ENCODE peak calls at places on chromosomes 16 and 17, in nine cellular contexts. J is ACHN; U is stimulated activated naive CD8-positive, alpha-beta T cell treated with anti-CD3 and anti-CD28 coated beads, Interleukin-15, Interleukin-2, amounts not matched to agents 100 U/mL and 50 U/mL, for 24 hours; R is fibroblast of lung; M is GOT3; F is NCI-H226; E is left cardiac atrium; S is small intestine; V is K562. H is an unnamed sample.

GRCh38 chr16:4692460-4693295 is 684 bp upstream of the NUDT16L1 start:
- DNase-seq in V (no peak), E (no peak), F (no peak), S (peak), J (no peak), U (no peak), R (no peak), M (no peak), H (no peak)

GRCh38 chr16:2614761-2615191 is 67.5 kb upstream of the KCTD5 start:
- DNase-seq in J (no peak), S (no peak), F (no peak), V (no peak), E (no peak), M (no peak), R (no peak), U (no peak), H (no peak)

GRCh38 chr16:67647681-67648080 is 2.7 kb downstream of the CARMIL2 start:
- DNase-seq in U (no peak), R (no peak), F (no peak), E (no peak), M (no peak), V (no peak), J (no peak), S (no peak), H (no peak)

GRCh38 chr17:17021194-17021863 is 20.9 kb upstream of the MPRIP start:
- DNase-seq in E (peak), M (no peak), U (no peak), S (peak), R (peak), F (no peak), J (no peak), V (peak), H (peak)

GRCh38 chr17:17401271-17401781 is 75.5 kb upstream of the MED9 start:
- DNase-seq in U (peak), R (peak), J (peak), M (no peak), S (no peak), F (peak), E (no peak), V (peak), H (no peak)

GRCh38 chr17:76598004-76598439 is 12.4 kb upstream of the ST6GALNAC2 start:
- DNase-seq in S (no peak), U (no peak), V (no peak), E (no peak), M (no peak), R (no peak), F (no peak), J (no peak), H (no peak)

GRCh38 chr17:78716814-78717393 is 65.2 kb downstream of the CYTH1 start:
- DNase-seq in S (peak), E (peak), M (no peak), F (no peak), U (no peak), J (peak), R (peak), V (no peak), H (no peak)

GRCh38 chr16:6725634-6726331 is 606.9 kb upstream of the RBFOX1 start:
- DNase-seq in M (no peak), S (no peak), E (no peak), J (peak), V (peak), U (no peak), R (no peak), F (no peak), H (no peak)

GRCh38 chr16:77169650-77170236 is 21.2 kb upstream of the MON1B start:
- DNase-seq in S (peak), E (peak), J (peak), V (peak), U (peak), M (no peak), F (no peak), R (peak), H (no peak)

GRCh38 chr16:48955791-48956190 is 325.8 kb downstream of the CBLN1 start:
- DNase-seq in F (no peak), J (no peak), E (no peak), V (no peak), S (no peak), M (no peak), R (no peak), U (no peak), H (no peak)

GRCh38 chr17:69018022-69018615 is 42.6 kb downstream of the ABCA9 start:
- DNase-seq in S (no peak), V (no peak), R (no peak), J (no peak), F (no peak), U (no peak), E (no peak), M (no peak), H (no peak)

GRCh38 chr17:81416612-81417011 is 21.4 kb downstream of the BAHCC1 start:
- DNase-seq in S (no peak), M (no peak), J (no peak), F (no peak), U (no peak), V (no peak), R (no peak), E (no peak), H (no peak)

GRCh38 chr16:11259655-11260595 is 3.9 kb upstream of the SOCS1 start:
- DNase-seq in U (no peak), M (no peak), S (no peak), J (no peak), R (no peak), E (no peak), V (no peak), F (no peak), H (no peak)

GRCh38 chr17:83191388-83192160 is 112.2 kb downstream of the METRNL start:
- DNase-seq in M (no peak), S (no peak), R (no peak), J (no peak), U (peak), V (no peak), E (peak), F (no peak), H (no peak)

GRCh38 chr16:81652798-81653505 is 126.1 kb upstream of the PLCG2 start:
- DNase-seq in E (no peak), J (no peak), R (no peak), M (no peak), U (no peak), F (no peak), S (no peak), V (no peak), H (no peak)

GRCh38 chr16:85029413-85029794 is 1.8 kb downstream of the KIAA0513 start:
- DNase-seq in F (peak), M (no peak), R (peak), S (no peak), V (peak), U (peak), J (peak), E (no peak), H (peak)

GRCh38 chr17:45294506-45294905 is 22.3 kb downstream of the MAP3K14 start:
- DNase-seq in E (no peak), M (no peak), U (no peak), V (no peak), F (peak), R (peak), J (no peak), S (peak), H (no peak)

GRCh38 chr16:70156207-70156978 is 17.2 kb upstream of the CLEC18C start:
- DNase-seq in R (no peak), F (no peak), U (no peak), V (peak), E (peak), M (no peak), S (no peak), J (no peak), H (no peak)